ENCODE peak calls at places on chromosomes 13 and 19, in four cellular contexts. F, X, N and K are unnamed samples.
A peak's percentile ranks its signal among the peaks of the same experiment; 100 is the strongest.

GRCh38 chr19:18153555-18154134 is 682 bp downstream of the PIK3R2 start:
- DNase-seq in F (no peak), X (no peak), N (no peak), K (peak; percentile 66)

GRCh38 chr13:113629814-113630213 is 28.2 kb downstream of the ATP4B start:
- DNase-seq in X (no peak), F (no peak), N (no peak), K (no peak)

GRCh38 chr19:15962319-15962718 is 13.5 kb downstream of the OR10H4 start:
- DNase-seq in X (no peak), N (no peak), F (no peak), K (no peak)

GRCh38 chr13:49635599-49636433 is 7.5 kb downstream of the ARL11 start:
- DNase-seq in F (peak; percentile 52), N (peak; percentile 27), X (no peak), K (no peak)

GRCh38 chr13:98787986-98788385 is 35.5 kb upstream of the SLC15A1 start:
- DNase-seq in N (no peak), F (no peak), X (no peak), K (no peak)

GRCh38 chr19:5238700-5239099 is 101.9 kb downstream of the PTPRS start:
- DNase-seq in F (no peak), N (no peak), X (no peak), K (no peak)

GRCh38 chr19:1385816-1386215 is 2.1 kb downstream of the NDUFS7 start:
- DNase-seq in X (no peak), F (no peak), N (no peak), K (no peak)

GRCh38 chr13:41148421-41149283 is 16.1 kb upstream of the KBTBD6 start:
- DNase-seq in N (no peak), X (no peak), F (no peak), K (no peak)

GRCh38 chr19:12666305-12667048 is at the start of the genes MAN2B1 and WDR83:
- DNase-seq in X (peak; percentile 60), F (peak; percentile 38), N (no peak), K (peak; percentile 93)

GRCh38 chr19:35184884-35185283 is 30.3 kb downstream of the FXYD5 start:
- DNase-seq in N (no peak), F (no peak), X (no peak), K (no peak)

GRCh38 chr19:33430674-33431277 is 57.3 kb downstream of the CEBPG start:
- DNase-seq in F (peak; percentile 62), X (peak; percentile 14), N (peak; percentile 34), K (peak; percentile 78)

GRCh38 chr19:19553670-19554069 is 15.6 kb downstream of the CILP2 start:
- DNase-seq in F (no peak), X (no peak), N (no peak), K (no peak)

GRCh38 chr13:42964681-42965305 is 27.2 kb downstream of the EPSTI1 start:
- DNase-seq in N (no peak), X (no peak), F (peak; percentile 33), K (peak; percentile 51)

GRCh38 chr13:75432045-75432444 is 49.9 kb downstream of the TBC1D4 start:
- DNase-seq in F (peak; percentile 59), X (no peak), N (no peak), K (peak; percentile 6)

GRCh38 chr19:34512254-34512796 is 30.8 kb downstream of the WTIP start:
- DNase-seq in N (no peak), F (no peak), X (no peak), K (no peak)